ENCODE peak calls at places on chromosomes 1 and 21, in seven cellular contexts. A, Q, Z, J, U, T and S are unnamed samples. For H3K36me3, the result is how much of the 10 kb centered on the place peaks cover.

GRCh38 chr1:180343931-180344406 is 113.9 kb downstream of the LHX4 start:
- DNase-seq in T (no peak), A (no peak), Z (no peak), J (no peak), Q (no peak), U (peak), S (no peak)

GRCh38 chr1:167156466-167156865 is 62.6 kb downstream of the STYXL2 start:
- DNase-seq in Q (no peak), Z (no peak), U (no peak), J (no peak), T (no peak), A (no peak), S (no peak)

GRCh38 chr1:152179566-152179965 is 20.5 kb upstream of the RPTN start:
- DNase-seq in U (peak), T (no peak), Q (no peak), J (no peak), Z (no peak), A (no peak), S (no peak)

GRCh38 chr1:119141020-119141424 is 569 bp upstream of the WARS2 start:
- DNase-seq in U (peak), A (peak), Z (no peak), Q (peak), T (no peak), J (peak), S (peak)

GRCh38 chr1:226185153-226186036 is 1.1 kb downstream of the ACBD3 start:
- DNase-seq in U (peak), J (no peak), T (no peak), Z (no peak), Q (no peak), A (no peak), S (no peak)

GRCh38 chr1:225865514-225865913 is 16.7 kb downstream of the TMEM63A start:
- DNase-seq in Q (peak), A (no peak), T (no peak), Z (no peak), J (no peak), U (no peak), S (no peak)

GRCh38 chr1:40679165-40679953 is 12.1 kb upstream of the NFYC start:
- DNase-seq in A (no peak), J (no peak), Q (no peak), Z (no peak), U (no peak), T (no peak), S (no peak)

GRCh38 chr21:43188181-43188580 is 19.4 kb downstream of the CRYAA start:
- DNase-seq in Z (no peak), A (no peak), Q (peak), T (no peak), U (no peak), J (peak), S (no peak)

GRCh38 chr1:117860906-117861610 is 68.4 kb downstream of the GDAP2 start:
- DNase-seq in U (peak), J (no peak), Z (no peak), A (no peak), Q (no peak), T (no peak), S (no peak)

GRCh38 chr1:36300526-36300925 is 5.6 kb upstream of the SH3D21 start:
- DNase-seq in A (no peak), J (no peak), Z (no peak), T (no peak), U (peak), Q (no peak), S (no peak)

GRCh38 chr1:22916469-22916817 is 56.2 kb downstream of the LACTBL1 start:
- DNase-seq in Z (no peak), T (no peak), J (no peak), Q (no peak), A (no peak), U (no peak), S (no peak)

GRCh38 chr1:108208724-108209404 is 8.7 kb upstream of the SLC25A24 start:
- DNase-seq in A (no peak), Q (no peak), Z (no peak), J (no peak), T (no peak), U (no peak), S (no peak)

GRCh38 chr1:20552728-20553571 is 577 bp downstream of the FAM43B start:
- DNase-seq in T (no peak), Z (no peak), J (no peak), U (peak), Q (no peak), A (peak), S (no peak)

GRCh38 chr1:9465640-9466039 is 73.6 kb upstream of the SLC25A33 start:
- DNase-seq in J (no peak), Z (no peak), Q (no peak), A (no peak), U (no peak), T (no peak), S (peak)

GRCh38 chr1:26887125-26887524 is 3.0 kb downstream of the GPN2 start:
- DNase-seq in Z (no peak), U (peak), A (no peak), T (no peak), J (no peak), Q (no peak), S (no peak)

GRCh38 chr1:76571248-76571647 is 296.0 kb upstream of the ST6GALNAC5 start:
- DNase-seq in J (no peak), U (no peak), A (no peak), Q (no peak), Z (no peak), T (no peak), S (no peak)

GRCh38 chr1:82807563-82807962 is 1006.8 kb downstream of the ADGRL2 start:
- DNase-seq in T (no peak), Q (no peak), U (no peak), A (no peak), Z (no peak), J (no peak), S (no peak)

GRCh38 chr1:11648732-11649158 is 5.5 kb downstream of the FBXO2 start:
- DNase-seq in T (no peak), Z (peak), A (no peak), Q (peak), J (no peak), U (peak), S (peak)

GRCh38 chr21:36889401-36889800 is 77.1 kb downstream of the HLCS start:
- DNase-seq in J (no peak), U (peak), Z (no peak), A (no peak), T (no peak), Q (no peak), S (no peak)

GRCh38 chr1:61079276-61079897 is 3.0 kb upstream of the NFIA start:
- DNase-seq in J (no peak), Z (no peak), Q (no peak), T (no peak), A (no peak), U (peak), S (no peak)

GRCh38 chr1:213419369-213420030 is 368.5 kb downstream of the RPS6KC1 start:
- DNase-seq in Q (no peak), T (no peak), A (no peak), Z (no peak), U (peak), J (no peak), S (no peak)

GRCh38 chr21:35940074-35940927 is 120.0 kb downstream of the SETD4 start:
- DNase-seq in T (no peak), U (peak), Z (no peak), A (peak), J (no peak), Q (no peak), S (peak)

GRCh38 chr21:44874497-44875331 is 1.2 kb upstream of the PTTG1IP start:
- DNase-seq in T (no peak), Q (peak), U (peak), J (peak), Z (peak), A (peak), S (peak)

GRCh38 chr1:61053712-61054608 is 28.4 kb upstream of the NFIA start:
- DNase-seq in T (no peak), Z (peak), A (peak), Q (peak), J (peak), U (peak), S (peak)

GRCh38 chr21:29155118-29155932 is 24.9 kb downstream of the MAP3K7CL start:
- DNase-seq in T (no peak), U (peak), Q (no peak), A (peak), Z (no peak), J (peak), S (no peak)

GRCh38 chr1:212749924-212750535 is 41.5 kb downstream of the NSL1 start:
- DNase-seq in U (peak), Q (no peak), J (no peak), A (no peak), Z (no peak), T (no peak), S (no peak)

GRCh38 chr1:55375617-55376258 is 160.6 kb upstream of the USP24 start:
- DNase-seq in Z (no peak), Q (peak), U (peak), T (no peak), J (no peak), A (no peak), S (no peak)

GRCh38 chr1:119713039-119713537 is 1.4 kb downstream of the PHGDH start:
- DNase-seq in Q (no peak), J (no peak), A (no peak), U (peak), Z (no peak), T (no peak), S (peak)

GRCh38 chr1:85617582-85618237 is 37.1 kb downstream of the CCN1 start:
- DNase-seq in J (no peak), T (no peak), Z (no peak), Q (no peak), U (peak), A (no peak), S (no peak)

GRCh38 chr1:18819211-18819610 is 40.2 kb downstream of the TAS1R2 start:
- DNase-seq in A (no peak), Q (no peak), U (no peak), J (no peak), T (no peak), Z (no peak), S (no peak)

GRCh38 chr1:94317790-94318188 is 80.4 kb upstream of the ARHGAP29 start:
- DNase-seq in U (no peak), Z (no peak), A (no peak), J (no peak), Q (no peak), T (no peak), S (no peak)

GRCh38 chr1:17587693-17588047 is 48.2 kb downstream of the ARHGEF10L start:
- DNase-seq in U (peak), Z (no peak), T (no peak), J (no peak), A (no peak), Q (no peak), S (no peak)

GRCh38 chr1:186461014-186461413 is at the start of gene PDC:
- DNase-seq in Z (no peak), J (no peak), U (no peak), Q (no peak), T (no peak), A (no peak), S (no peak)

GRCh38 chr1:44905276-44905675 is 62.2 kb upstream of the PTCH2 start:
- DNase-seq in J (no peak), A (no peak), Q (no peak), T (no peak), Z (no peak), U (peak), S (no peak)

GRCh38 chr1:15454256-15454655 is 2.3 kb upstream of the CELA2A start:
- DNase-seq in A (no peak), U (peak), Q (no peak), Z (no peak), T (no peak), J (no peak), S (no peak)

GRCh38 chr1:27572679-27573426 is 31.1 kb downstream of the AHDC1 start:
- DNase-seq in T (no peak), U (peak), Z (no peak), Q (no peak), A (peak), J (peak), S (no peak)

GRCh38 chr1:174995916-174996315 is 3.8 kb upstream of the CACYBP start:
- DNase-seq in T (no peak), Z (no peak), A (no peak), J (no peak), U (no peak), Q (no peak), S (no peak)

GRCh38 chr1:234521802-234522185 is 42.8 kb upstream of the TARBP1 start:
- DNase-seq in Q (no peak), J (no peak), Z (no peak), T (no peak), U (no peak), A (no peak), S (no peak)

GRCh38 chr1:47886141-47886540 is 111.0 kb downstream of the TRABD2B start:
- DNase-seq in Z (no peak), T (no peak), Q (no peak), U (no peak), A (no peak), J (no peak), S (no peak)

GRCh38 chr1:246573481-246573880 is 7.2 kb downstream of the CNST start:
- DNase-seq in Q (no peak), T (no peak), U (no peak), A (no peak), Z (no peak), J (no peak), S (no peak)
- H3K27ac ChIP-seq in Q (no peak), T (no peak), U (no peak), A (peak), Z (peak), J (no peak), S (peak)

GRCh38 chr1:155471026-155471425 is 91.6 kb downstream of the ASH1L start:
- DNase-seq in Z (no peak), U (no peak), J (no peak), A (no peak), Q (no peak), T (no peak), S (no peak)
- H3K36me3 ChIP-seq in Z (under half), U (under half), J (under half), A (under half), Q (under half), T (under half), S (under half)

GRCh38 chr1:62689524-62689923 is 1.3 kb upstream of the DOCK7 start:
- DNase-seq in T (no peak), U (peak), Q (no peak), J (no peak), Z (no peak), A (no peak), S (no peak)
- H3K4me3 ChIP-seq in T (no peak), U (peak), Q (no peak), J (no peak), Z (no peak), A (no peak), S (no peak)

GRCh38 chr1:204319027-204319426 is 40.7 kb downstream of the PLEKHA6 start:
- DNase-seq in J (no peak), Z (no peak), A (no peak), U (peak), T (no peak), Q (no peak), S (no peak)

GRCh38 chr1:204317170-204317569 is 42.6 kb downstream of the PLEKHA6 start:
- DNase-seq in A (no peak), J (no peak), Q (no peak), U (no peak), Z (no peak), T (no peak), S (no peak)

GRCh38 chr1:204320413-204320812 is 39.3 kb downstream of the PLEKHA6 start:
- DNase-seq in J (no peak), U (peak), Z (no peak), A (no peak), T (no peak), Q (no peak), S (no peak)

GRCh38 chr1:204319462-204319861 is 40.3 kb downstream of the PLEKHA6 start:
- DNase-seq in U (peak), A (no peak), Q (no peak), Z (no peak), T (no peak), J (no peak), S (no peak)

DNA sequence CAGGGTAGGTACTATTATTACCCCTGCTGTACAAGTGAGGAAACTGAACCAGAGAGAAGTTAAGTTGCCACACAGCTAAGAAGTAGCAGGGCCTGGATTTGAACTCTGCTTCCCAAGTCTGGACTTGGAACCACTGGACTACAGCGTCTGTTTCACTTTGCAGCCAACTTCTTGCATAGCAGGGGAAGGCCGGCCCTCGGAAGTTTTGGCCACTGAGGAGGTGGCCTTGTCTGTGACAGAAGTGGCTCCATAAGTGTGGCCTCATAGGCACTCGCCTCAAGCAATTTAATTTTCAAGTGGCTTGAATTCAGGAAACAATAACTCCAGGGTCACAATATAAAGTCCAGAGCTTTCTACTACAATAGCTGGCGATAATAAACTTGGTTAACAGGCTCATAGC is 41.4 kb downstream of the PLEKHA6 start:
- DNase-seq in Z (no peak), T (no peak), J (no peak), U (no peak), A (no peak), Q (no peak), S (no peak)
- H3K27ac ChIP-seq in Z (no peak), T (no peak), J (no peak), U (no peak), A (no peak), Q (no peak), S (no peak)

GRCh38 chr1:33724348-33724747 is 139.5 kb upstream of the HMGB4 start:
- DNase-seq in T (no peak), U (peak), Z (no peak), A (no peak), J (no peak), Q (no peak), S (no peak)
- H3K36me3 ChIP-seq in T (under half), U (under half), Z (under half), A (under half), J (under half), Q (under half), S (under half)

GRCh38 chr1:91502882-91503184 is 2.2 kb downstream of the CDC7 start:
- DNase-seq in U (peak), A (no peak), Z (no peak), T (no peak), Q (no peak), J (no peak), S (no peak)

GRCh38 chr1:91503332-91503900 is 2.8 kb downstream of the CDC7 start:
- DNase-seq in Z (no peak), J (no peak), T (no peak), Q (no peak), A (no peak), U (no peak), S (no peak)

GRCh38 chr1:91500756-91501526 is at the start of gene CDC7:
- DNase-seq in T (peak), U (peak), J (peak), Z (peak), Q (peak), A (peak), S (peak)

GRCh38 chr1:91501527-91501859 is 842 bp downstream of the CDC7 start:
- DNase-seq in U (peak), J (no peak), T (no peak), A (no peak), Z (no peak), Q (no peak), S (no peak)

DNA sequence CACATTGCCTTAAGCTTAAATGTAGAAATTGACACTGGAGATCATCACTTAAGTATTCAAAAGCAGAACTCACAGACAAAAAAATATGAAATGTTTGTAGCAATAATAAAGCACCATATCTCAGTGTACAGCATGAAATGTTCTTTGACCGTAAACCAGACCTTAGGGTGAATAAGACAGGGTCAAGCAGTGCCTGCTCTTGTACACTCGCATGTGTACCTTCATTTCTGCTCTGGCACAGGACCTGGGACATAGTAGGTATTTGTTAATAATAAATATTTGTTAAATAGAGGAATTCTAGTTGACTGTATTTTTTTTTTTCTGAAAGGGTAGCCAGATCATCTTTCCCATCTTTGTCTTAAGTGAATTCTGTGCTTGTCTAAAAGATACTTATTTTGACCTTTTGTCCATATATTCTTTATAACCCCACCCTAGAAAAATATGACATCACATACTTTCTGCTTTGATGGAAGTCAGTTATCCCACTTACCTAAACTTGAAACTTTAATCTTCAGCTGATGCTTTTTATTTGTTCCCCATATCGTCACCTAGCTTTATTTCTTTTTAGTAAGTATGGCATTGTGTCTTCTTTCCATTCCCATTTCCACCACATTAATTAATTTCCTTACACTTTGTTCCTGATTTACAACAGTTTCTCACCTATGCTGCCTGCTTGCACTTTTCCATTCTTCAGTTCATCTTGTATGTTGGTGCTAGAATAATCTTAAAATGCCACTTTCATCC is 1.7 kb downstream of the CDC7 start:
- DNase-seq in T (no peak), J (no peak), Q (no peak), Z (no peak), U (no peak), A (no peak), S (no peak)
- H3K4me3 ChIP-seq in T (peak), J (no peak), Q (no peak), Z (no peak), U (peak), A (no peak), S (no peak)

GRCh38 chr1:30698401-30698981 is 24.9 kb downstream of the MATN1 start:
- DNase-seq in J (peak), Q (no peak), A (peak), T (no peak), U (no peak), Z (no peak), S (no peak)

GRCh38 chr1:30697977-30698376 is 25.4 kb downstream of the MATN1 start:
- DNase-seq in T (no peak), J (peak), Q (no peak), U (peak), Z (no peak), A (no peak), S (no peak)

GRCh38 chr1:30695481-30695880 is 27.9 kb downstream of the MATN1 start:
- DNase-seq in T (no peak), Z (no peak), J (peak), A (peak), U (peak), Q (no peak), S (no peak)

GRCh38 chr1:30696831-30697230 is 26.6 kb downstream of the MATN1 start:
- DNase-seq in U (no peak), T (no peak), A (no peak), J (peak), Q (no peak), Z (no peak), S (no peak)

GRCh38 chr1:30697571-30697970 is 25.8 kb downstream of the MATN1 start:
- DNase-seq in Z (no peak), U (no peak), T (no peak), Q (no peak), A (peak), J (peak), S (no peak)
- H3K27ac ChIP-seq in Z (no peak), U (no peak), T (no peak), Q (no peak), A (no peak), J (no peak), S (no peak)

GRCh38 chr21:46423546-46424061 is 35.1 kb upstream of the DIP2A start:
- DNase-seq in J (no peak), A (no peak), Z (no peak), Q (no peak), U (no peak), T (no peak), S (no peak)
- H3K36me3 ChIP-seq in J (under half), A (half or more), Z (under half), Q (under half), U (under half), T (under half), S (under half)

DNA sequence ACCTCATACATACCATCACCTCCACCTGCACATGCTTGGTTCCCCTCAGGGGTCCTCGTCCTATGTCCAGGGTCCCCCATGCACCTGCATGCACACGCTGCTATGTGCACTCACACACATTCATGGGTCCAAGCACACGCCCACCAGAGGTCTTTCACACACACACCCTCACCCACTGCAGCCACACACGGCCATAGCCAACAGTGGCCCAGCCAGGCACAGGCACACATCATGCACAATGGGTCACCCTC is 1.2 kb downstream of the SDC3 start:
- DNase-seq in A (no peak), U (peak), J (no peak), T (no peak), Z (no peak), Q (no peak), S (no peak)
- H3K4me3 ChIP-seq in A (peak), U (peak), J (no peak), T (peak), Z (no peak), Q (no peak), S (peak)